ENCODE peak calls at places on chromosomes 3 and 15, in six cellular contexts. P is left lung, J is lower leg skin, V is GM23338, S is transverse colon, X is coronary artery. L is an unnamed sample.

GRCh38 chr3:109098245-109098644 is 19.7 kb downstream of the MORC1 start:
- DNase-seq in P (no peak), J (no peak), V (peak), S (peak), X (no peak), L (no peak)

GRCh38 chr3:98726084-98726483 is 37.1 kb upstream of the ST3GAL6 start:
- DNase-seq in P (no peak), J (no peak), V (no peak), S (no peak), X (no peak), L (peak)

GRCh38 chr3:29338981-29339833 is 58.3 kb downstream of the RBMS3 start:
- DNase-seq in P (no peak), J (no peak), V (no peak), S (no peak), X (no peak), L (no peak)

GRCh38 chr3:54424283-54424682 is 301.9 kb downstream of the CACNA2D3 start:
- DNase-seq in P (no peak), J (no peak), V (no peak), S (no peak), X (no peak), L (no peak)

GRCh38 chr3:29683306-29683993 is 402.6 kb downstream of the RBMS3 start:
- DNase-seq in P (no peak), J (no peak), V (no peak), S (no peak), X (no peak), L (no peak)

GRCh38 chr15:77909131-77909940 is 168.2 kb downstream of the TBC1D2B start:
- DNase-seq in P (no peak), J (no peak), V (no peak), S (no peak), X (peak), L (no peak)

GRCh38 chr15:24269166-24269571 is 406.4 kb upstream of the NPAP1 start:
- DNase-seq in P (no peak), J (no peak), V (no peak), S (peak), X (no peak), L (no peak)

GRCh38 chr15:97904196-97904572 is 56.3 kb upstream of the ARRDC4 start:
- DNase-seq in P (peak), J (peak), V (peak), S (peak), X (no peak), L (no peak)

GRCh38 chr3:102193255-102193654 is 241.6 kb upstream of the ZPLD1 start:
- DNase-seq in P (no peak), J (no peak), V (no peak), S (no peak), X (no peak), L (no peak)

GRCh38 chr3:164521139-164521538 is 557.2 kb downstream of the SI start:
- DNase-seq in P (no peak), J (no peak), V (no peak), S (no peak), X (no peak), L (no peak)

GRCh38 chr3:164524201-164524600 is 554.1 kb downstream of the SI start:
- DNase-seq in P (no peak), J (no peak), V (no peak), S (no peak), X (no peak), L (no peak)

GRCh38 chr3:164526250-164526649 is 552.0 kb downstream of the SI start:
- DNase-seq in P (no peak), J (no peak), V (no peak), S (no peak), X (no peak), L (no peak)

GRCh38 chr3:164522073-164522763 is 556.1 kb downstream of the SI start:
- DNase-seq in P (no peak), J (no peak), V (no peak), S (no peak), X (no peak), L (no peak)

GRCh38 chr3:164521644-164522043 is 556.7 kb downstream of the SI start:
- DNase-seq in P (no peak), J (no peak), V (no peak), S (no peak), X (no peak), L (no peak)
- TF ChIP-seq CTCF in P (no peak), J (no peak), V (no peak), S (no peak), X (no peak), L (no peak)

GRCh38 chr3:16203671-16204629 is 29.5 kb downstream of the GALNT15 start:
- DNase-seq in P (no peak), J (no peak), V (peak), S (no peak), X (no peak), L (no peak)

GRCh38 chr3:16204751-16205150 is 30.3 kb downstream of the GALNT15 start:
- DNase-seq in P (no peak), J (no peak), V (no peak), S (no peak), X (no peak), L (no peak)

GRCh38 chr3:16203031-16203430 is 28.6 kb downstream of the GALNT15 start:
- DNase-seq in P (no peak), J (no peak), V (no peak), S (no peak), X (no peak), L (no peak)

GRCh38 chr3:16205156-16205870 is 30.8 kb downstream of the GALNT15 start:
- DNase-seq in P (no peak), J (no peak), V (no peak), S (no peak), X (no peak), L (no peak)

GRCh38 chr3:16207031-16207430 is 32.6 kb downstream of the GALNT15 start:
- DNase-seq in P (no peak), J (no peak), V (no peak), S (no peak), X (no peak), L (no peak)
- H3K4me3 ChIP-seq in P (no peak), J (no peak), V (no peak), S (no peak), X (no peak), L (no peak)

DNA sequence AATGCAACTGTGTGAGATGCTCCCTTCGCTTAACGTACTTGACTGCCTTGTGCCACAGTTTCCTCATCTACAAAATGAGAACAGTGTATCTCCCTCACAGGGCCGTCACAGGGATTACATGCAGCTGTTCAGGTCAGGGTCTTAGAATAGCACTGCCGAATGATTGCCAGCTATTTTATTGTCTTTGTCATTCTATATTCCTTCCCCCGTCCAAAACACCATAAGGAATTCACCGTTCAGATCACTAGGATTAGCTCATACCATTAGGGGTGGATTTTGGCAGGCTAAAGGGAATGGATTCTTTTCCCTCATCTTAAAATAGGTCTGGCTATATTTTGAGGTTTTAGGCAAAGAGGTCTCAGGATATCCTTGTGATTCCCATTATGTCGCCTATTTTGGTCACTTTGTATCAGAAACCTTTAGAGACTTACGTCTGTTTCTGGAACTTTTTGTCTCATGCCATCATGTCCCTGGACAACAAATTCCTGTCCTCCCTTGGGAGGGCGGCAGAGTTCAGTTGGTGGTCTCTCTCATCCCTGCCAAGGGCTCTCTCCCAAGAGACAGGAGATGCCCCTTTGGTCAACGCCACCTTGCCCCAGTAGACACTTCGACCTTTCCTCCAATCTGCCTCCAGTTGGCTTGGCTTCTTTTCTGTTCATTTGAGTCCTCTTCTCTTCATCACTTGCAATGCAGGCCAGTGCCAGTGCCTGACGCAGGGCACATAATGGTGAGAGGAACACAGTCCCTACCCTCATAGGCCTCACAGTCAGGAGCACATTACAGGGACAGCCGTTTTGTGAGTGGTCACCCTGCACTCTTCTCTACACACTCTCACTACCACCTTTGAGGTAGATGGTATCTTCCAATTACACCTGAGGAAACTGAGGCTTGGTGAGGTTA is 171.6 kb upstream of the BHLHE40 start:
- DNase-seq in P (no peak), J (no peak), V (no peak), S (no peak), X (peak), L (no peak)
- TF ChIP-seq CTCF in P (no peak), J (no peak), V (no peak), S (no peak), X (no peak), L (no peak)

GRCh38 chr3:37992271-37993066 is 1.9 kb downstream of the VILL start:
- DNase-seq in P (no peak), J (no peak), V (no peak), S (peak), X (peak), L (no peak)

GRCh38 chr3:37994639-37994972 is 4.0 kb downstream of the VILL start:
- DNase-seq in P (no peak), J (no peak), V (no peak), S (no peak), X (no peak), L (no peak)

GRCh38 chr3:37991823-37992222 is 1.2 kb downstream of the VILL start:
- DNase-seq in P (no peak), J (no peak), V (no peak), S (no peak), X (peak), L (no peak)

GRCh38 chr3:37993811-37994638 is 3.4 kb downstream of the VILL start:
- DNase-seq in P (peak), J (peak), V (peak), S (peak), X (peak), L (no peak)

DNA sequence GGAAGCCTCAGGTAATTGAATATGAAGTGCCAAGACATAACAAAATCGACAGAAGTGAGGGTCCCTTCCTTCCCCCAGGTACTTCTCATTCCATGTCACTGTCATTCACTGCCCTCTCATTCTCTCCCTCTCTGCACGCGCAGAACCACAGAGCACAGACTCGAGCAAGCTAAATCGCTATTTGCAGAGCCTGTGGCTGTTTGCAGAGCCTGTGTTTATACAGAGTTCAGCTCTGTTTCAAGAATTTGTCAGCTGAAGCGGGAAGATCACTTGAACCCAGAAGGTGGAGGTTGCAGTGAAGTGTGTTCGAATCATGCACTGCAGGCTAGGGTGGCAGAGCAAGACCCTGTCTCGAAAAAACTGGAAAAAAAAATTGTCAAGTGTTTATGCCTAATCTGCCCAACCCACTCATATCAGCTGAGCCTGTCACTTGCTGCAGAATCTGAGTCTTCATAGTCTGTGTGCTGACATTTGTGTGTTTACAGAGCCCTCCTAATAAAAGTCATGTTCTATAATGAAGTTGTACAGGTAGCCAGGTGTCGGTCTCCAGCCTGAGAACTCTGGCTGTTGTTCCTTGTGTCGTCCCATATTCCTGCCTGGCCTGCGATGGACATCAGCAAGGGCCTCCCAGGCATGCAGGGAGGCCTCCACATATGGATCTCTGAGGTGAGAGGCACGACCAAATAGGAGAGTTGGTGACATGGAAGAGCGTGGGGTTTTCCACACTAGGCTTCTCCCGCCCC is 2.7 kb downstream of the VILL start:
- DNase-seq in P (no peak), J (no peak), V (no peak), S (no peak), X (no peak), L (no peak)
- H3K4me3 ChIP-seq in P (peak), J (peak), V (peak), S (no peak), X (peak), L (peak)

DNA sequence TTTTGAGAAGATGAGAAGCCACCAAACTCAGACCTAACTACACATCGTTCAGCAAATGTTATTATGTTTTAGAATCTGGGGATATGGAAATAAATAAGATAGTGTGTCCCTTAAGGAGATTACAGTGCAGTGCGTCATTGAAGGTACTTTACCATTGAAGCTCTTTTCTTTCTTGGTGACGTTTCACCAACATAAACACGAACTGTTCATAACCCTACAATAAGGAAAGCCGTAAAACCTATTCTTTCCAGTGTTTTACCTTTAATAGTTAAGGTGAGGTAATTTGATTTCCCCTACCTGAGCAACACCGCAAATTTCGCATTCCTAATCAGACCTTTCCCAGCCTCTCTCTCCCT is 818 bp downstream of the CCDC66 start:
- DNase-seq in P (no peak), J (no peak), V (no peak), S (no peak), X (no peak), L (no peak)
- TF ChIP-seq CTCF in P (no peak), J (no peak), V (peak), S (no peak), X (no peak), L (no peak)

L was measured in AG04449.